ENCODE peak calls at places on chromosomes 2 and 18, in eight cellular contexts. F, N, O, B, Y, P, J and H are unnamed samples. For H3K4me1 and H3K9me3, the result is how much of the 10 kb centered on the place peaks cover.

GRCh38 chr2:231412616-231412963 is 17.1 kb downstream of the B3GNT7 start:
- DNase-seq in F (no peak), N (no peak), O (no peak), B (no peak), Y (no peak), P (no peak), J (no peak), H (no peak)

GRCh38 chr18:48797841-48798255 is 152.9 kb downstream of the SMAD7 start:
- DNase-seq in F (peak), N (peak), O (no peak), B (no peak), Y (no peak), P (no peak), J (peak), H (peak)

GRCh38 chr2:235575431-235575830 is 81.6 kb downstream of the AGAP1 start:
- DNase-seq in F (no peak), N (no peak), O (no peak), B (no peak), Y (no peak), P (no peak), J (no peak), H (no peak)

GRCh38 chr2:85247591-85247990 is 80.2 kb downstream of the TGOLN2 start:
- DNase-seq in F (no peak), N (no peak), O (no peak), B (no peak), Y (no peak), P (no peak), J (no peak), H (no peak)

GRCh38 chr2:2843969-2844548 is 513.0 kb upstream of the MYT1L start:
- DNase-seq in F (no peak), N (no peak), O (no peak), B (no peak), Y (peak), P (no peak), J (peak), H (no peak)

GRCh38 chr2:180017764-180018163 is 10.7 kb upstream of the CWC22 start:
- DNase-seq in F (no peak), N (no peak), O (peak), B (no peak), Y (peak), P (peak), J (no peak), H (no peak)

GRCh38 chr2:100784681-100785080 is 35.3 kb upstream of the NPAS2 start:
- DNase-seq in F (no peak), N (no peak), O (no peak), B (no peak), Y (no peak), P (no peak), J (no peak), H (no peak)

GRCh38 chr18:21513292-21513691 is 87.2 kb downstream of the ESCO1 start:
- DNase-seq in F (no peak), N (no peak), O (no peak), B (no peak), Y (no peak), P (no peak), J (no peak), H (no peak)

GRCh38 chr2:216644846-216645635 is 11.8 kb downstream of the IGFBP2 start:
- DNase-seq in F (no peak), N (no peak), O (no peak), B (no peak), Y (no peak), P (no peak), J (no peak), H (no peak)

GRCh38 chr2:43082111-43082877 is 144.1 kb downstream of the ZFP36L2 start:
- DNase-seq in F (peak), N (no peak), O (peak), B (no peak), Y (peak), P (peak), J (peak), H (peak)

GRCh38 chr2:207836526-207837133 is 66.9 kb upstream of the FZD5 start:
- DNase-seq in F (peak), N (peak), O (no peak), B (no peak), Y (no peak), P (no peak), J (no peak), H (peak)

GRCh38 chr2:233334915-233335314 is 19.4 kb upstream of the DGKD start:
- DNase-seq in F (no peak), N (no peak), O (no peak), B (no peak), Y (no peak), P (no peak), J (peak), H (no peak)

GRCh38 chr2:29655391-29656086 is 265.8 kb downstream of the ALK start:
- DNase-seq in F (peak), N (no peak), O (no peak), B (no peak), Y (peak), P (no peak), J (no peak), H (peak)

GRCh38 chr2:20803287-20803686 is 19.6 kb downstream of the LDAH start:
- DNase-seq in F (no peak), N (no peak), O (no peak), B (no peak), Y (no peak), P (no peak), J (no peak), H (no peak)

GRCh38 chr2:144421606-144422510 is 98.1 kb downstream of the ZEB2 start:
- DNase-seq in F (no peak), N (no peak), O (no peak), B (no peak), Y (no peak), P (no peak), J (no peak), H (no peak)

GRCh38 chr2:99822487-99823218 is 319.7 kb downstream of the AFF3 start:
- DNase-seq in F (no peak), N (no peak), O (no peak), B (no peak), Y (no peak), P (no peak), J (no peak), H (no peak)

GRCh38 chr18:78683191-78684010 is 296.2 kb upstream of the SALL3 start:
- DNase-seq in F (no peak), N (no peak), O (no peak), B (no peak), Y (no peak), P (no peak), J (no peak), H (no peak)

GRCh38 chr2:86216577-86217555 is 17.6 kb downstream of the MRPL35 start:
- DNase-seq in F (no peak), N (no peak), O (no peak), B (no peak), Y (no peak), P (no peak), J (no peak), H (no peak)

GRCh38 chr2:101356486-101356885 is 30.8 kb downstream of the CREG2 start:
- DNase-seq in F (no peak), N (no peak), O (peak), B (peak), Y (peak), P (peak), J (no peak), H (no peak)

GRCh38 chr18:48216639-48217280 is 192.4 kb downstream of the ZBTB7C start:
- DNase-seq in F (peak), N (no peak), O (no peak), B (no peak), Y (no peak), P (no peak), J (no peak), H (no peak)

GRCh38 chr2:173053043-173053699 is 22.5 kb upstream of the MAP3K20 start:
- DNase-seq in F (no peak), N (no peak), O (no peak), B (peak), Y (peak), P (no peak), J (no peak), H (no peak)

GRCh38 chr2:215019085-215019484 is 119.3 kb downstream of the ABCA12 start:
- DNase-seq in F (no peak), N (no peak), O (no peak), B (no peak), Y (no peak), P (no peak), J (no peak), H (no peak)

GRCh38 chr2:177001334-177001733 is 211.3 kb upstream of the HNRNPA3 start:
- DNase-seq in F (no peak), N (no peak), O (no peak), B (no peak), Y (no peak), P (no peak), J (no peak), H (no peak)

GRCh38 chr18:35750929-35751328 is 169.4 kb downstream of the GALNT1 start:
- DNase-seq in F (no peak), N (no peak), O (no peak), B (no peak), Y (no peak), P (no peak), J (no peak), H (no peak)

GRCh38 chr2:8000861-8001260 is 681.0 kb upstream of the ID2 start:
- DNase-seq in F (no peak), N (no peak), O (no peak), B (no peak), Y (peak), P (no peak), J (no peak), H (no peak)

GRCh38 chr2:128321784-128322650 is 3.3 kb upstream of the HS6ST1 start:
- DNase-seq in F (peak), N (peak), O (peak), B (peak), Y (peak), P (peak), J (peak), H (peak)

GRCh38 chr2:128321421-128321775 is 2.7 kb upstream of the HS6ST1 start:
- DNase-seq in F (no peak), N (no peak), O (no peak), B (no peak), Y (no peak), P (no peak), J (peak), H (no peak)

GRCh38 chr2:128323501-128323931 is 4.8 kb upstream of the HS6ST1 start:
- DNase-seq in F (no peak), N (no peak), O (no peak), B (no peak), Y (no peak), P (no peak), J (no peak), H (no peak)

GRCh38 chr2:128324008-128324896 is 5.6 kb upstream of the HS6ST1 start:
- DNase-seq in F (no peak), N (no peak), O (no peak), B (no peak), Y (no peak), P (no peak), J (peak), H (no peak)

DNA sequence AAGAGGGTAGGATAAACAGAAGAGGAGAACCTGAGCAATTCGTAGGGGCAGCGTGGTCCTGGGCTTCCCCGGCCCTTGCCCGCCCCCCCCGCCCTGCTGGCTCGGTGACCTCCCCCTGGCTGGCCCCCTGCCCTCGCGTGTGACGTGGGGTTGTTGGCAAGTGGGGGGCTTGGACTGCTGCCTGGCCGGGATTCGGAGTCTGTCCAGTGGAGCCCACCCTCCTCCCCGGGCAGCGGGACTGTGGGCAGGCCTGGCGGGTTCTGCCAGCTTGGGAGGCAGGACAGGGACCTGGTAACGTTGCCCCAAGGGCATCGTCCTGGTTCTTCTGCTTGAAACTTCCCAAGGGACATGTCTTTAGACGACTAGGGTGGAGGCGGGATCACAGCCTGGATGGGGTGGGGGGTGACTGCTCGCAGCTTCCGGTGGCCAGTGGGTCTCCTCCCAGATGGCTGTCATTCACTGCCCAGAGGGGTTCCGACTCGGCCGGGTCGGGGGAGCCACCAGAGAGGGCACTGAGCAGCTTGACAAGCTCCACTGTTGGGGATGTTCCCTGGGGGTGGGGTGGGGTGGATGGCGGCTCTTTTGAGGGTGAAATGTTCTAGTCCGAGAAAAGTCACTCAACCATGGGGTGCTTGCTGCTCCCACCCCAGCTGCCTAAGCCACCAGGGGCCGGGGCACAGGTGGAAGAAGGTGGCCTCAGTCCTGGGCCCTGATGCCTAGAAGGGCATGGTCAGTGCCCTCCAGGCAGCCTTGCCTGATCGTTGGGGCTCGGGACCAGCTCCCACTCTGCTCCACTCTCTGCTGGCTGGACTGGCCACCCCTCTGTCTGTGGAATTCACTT is 4.2 kb upstream of the HS6ST1 start:
- DNase-seq in F (no peak), N (no peak), O (no peak), B (no peak), Y (no peak), P (no peak), J (peak), H (no peak)
- H3K4me1 ChIP-seq in F (under half), N (under half), O (under half), B (under half), Y (under half), P (under half), J (under half), H (under half)

GRCh38 chr18:70870292-70870691 is 581.4 kb downstream of the SOCS6 start:
- DNase-seq in F (no peak), N (no peak), O (no peak), B (no peak), Y (no peak), P (no peak), J (no peak), H (no peak)
- H3K9me3 ChIP-seq in F (under half), N (under half), O (under half), B (under half), Y (under half), P (under half), J (under half), H (under half)

GRCh38 chr18:27491772-27492171 is 306.7 kb upstream of the CHST9 start:
- DNase-seq in F (no peak), N (no peak), O (no peak), B (no peak), Y (no peak), P (no peak), J (no peak), H (no peak)

GRCh38 chr18:27493182-27493581 is 308.1 kb upstream of the CHST9 start:
- DNase-seq in F (no peak), N (no peak), O (no peak), B (no peak), Y (no peak), P (no peak), J (no peak), H (no peak)
- H3K4me1 ChIP-seq in F (under half), N (under half), O (under half), B (under half), Y (under half), P (under half), J (under half), H (under half)

DNA sequence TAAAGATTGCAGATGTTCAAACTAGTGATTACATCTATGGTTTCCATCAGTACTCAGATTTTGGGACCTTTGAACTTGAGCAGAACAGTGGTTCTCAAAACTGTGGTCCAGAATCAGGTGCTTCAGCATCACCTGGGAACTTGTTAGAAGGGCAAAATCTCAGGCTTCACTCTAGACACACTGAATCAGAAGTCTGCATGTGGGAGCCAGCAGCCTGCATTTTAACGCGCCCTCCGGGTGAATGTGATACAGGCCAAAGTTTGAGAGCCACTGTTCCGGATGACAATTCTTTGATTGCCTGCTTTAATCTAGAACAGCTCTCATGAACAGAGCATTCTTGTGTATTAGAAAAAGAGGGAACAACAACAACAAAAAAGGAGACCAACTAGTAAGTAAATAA is 261.7 kb downstream of the GPD2 start:
- DNase-seq in F (no peak), N (no peak), O (no peak), B (no peak), Y (no peak), P (no peak), J (no peak), H (peak)
- H3K9me3 ChIP-seq in F (under half), N (under half), O (under half), B (under half), Y (under half), P (under half), J (under half), H (under half)

GRCh38 chr18:40258298-40258697 is 1696.7 kb upstream of the PIK3C3 start:
- DNase-seq in F (no peak), N (no peak), O (no peak), B (no peak), Y (no peak), P (peak), J (no peak), H (no peak)

DNA sequence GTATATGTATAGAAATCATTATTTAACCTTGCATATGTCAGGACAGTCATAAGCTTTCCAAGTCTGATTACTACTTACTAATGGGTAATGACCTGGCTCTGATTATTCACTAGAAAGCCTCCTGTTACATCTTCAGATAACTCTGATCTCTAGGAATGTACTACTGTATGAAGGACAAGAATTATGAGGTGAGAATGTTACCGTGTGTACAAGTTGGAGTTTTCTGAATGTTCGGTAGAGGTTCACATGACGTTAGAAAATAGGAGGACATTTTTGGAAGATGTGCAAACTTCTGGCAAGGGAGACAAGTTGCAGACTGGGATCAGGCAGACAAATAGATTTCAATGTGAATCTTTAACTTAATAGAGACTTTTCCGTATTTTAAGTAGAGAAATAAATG is 1696.0 kb upstream of the PIK3C3 start:
- DNase-seq in F (no peak), N (no peak), O (no peak), B (no peak), Y (no peak), P (peak), J (no peak), H (no peak)
- H3K4me1 ChIP-seq in F (under half), N (under half), O (under half), B (under half), Y (under half), P (under half), J (under half), H (under half)

GRCh38 chr2:64817453-64817852 is 163.7 kb upstream of the SERTAD2 start:
- DNase-seq in F (no peak), N (no peak), O (no peak), B (no peak), Y (no peak), P (no peak), J (no peak), H (no peak)
- H3K9me3 ChIP-seq in F (under half), N (under half), O (under half), B (under half), Y (under half), P (under half), J (under half), H (under half)